ENCODE peak calls at places on chromosomes 13 and 19, in ten cellular contexts. B, W, I, H, U, P, Y, F, X and C are unnamed samples.

GRCh38 chr19:31781542-31781941 is 432.3 kb upstream of the TSHZ3 start:
- DNase-seq in B (no peak), W (no peak), I (no peak), H (no peak), U (no peak), P (no peak), Y (no peak), F (no peak), X (no peak), C (no peak)

GRCh38 chr13:114212096-114212495 is 22.6 kb upstream of the CDC16 start:
- DNase-seq in B (peak), W (no peak), I (no peak), H (no peak), U (no peak), P (peak), Y (peak), F (no peak), X (peak), C (no peak)

GRCh38 chr13:76934671-76935070 is 13.6 kb upstream of the ACOD1 start:
- DNase-seq in B (no peak), W (no peak), I (no peak), H (no peak), U (no peak), P (no peak), Y (no peak), F (no peak), X (no peak), C (no peak)

GRCh38 chr19:15475611-15476010 is 3.7 kb downstream of the PGLYRP2 start:
- DNase-seq in B (no peak), W (no peak), I (no peak), H (no peak), U (no peak), P (no peak), Y (no peak), F (no peak), X (no peak), C (no peak)

GRCh38 chr13:112933649-112934048 is 35.4 kb upstream of the MCF2L start:
- DNase-seq in B (no peak), W (no peak), I (no peak), H (no peak), U (no peak), P (no peak), Y (no peak), F (no peak), X (no peak), C (no peak)

GRCh38 chr13:50456111-50456510 is 387.4 kb downstream of the DLEU7 start:
- DNase-seq in B (peak), W (no peak), I (no peak), H (no peak), U (no peak), P (no peak), Y (no peak), F (no peak), X (no peak), C (no peak)

GRCh38 chr13:72221276-72221962 is 354.4 kb upstream of the DACH1 start:
- DNase-seq in B (no peak), W (no peak), I (no peak), H (no peak), U (peak), P (no peak), Y (peak), F (peak), X (no peak), C (no peak)

GRCh38 chr19:18502633-18503294 is 19.1 kb downstream of the ELL start:
- DNase-seq in B (no peak), W (no peak), I (no peak), H (no peak), U (no peak), P (no peak), Y (no peak), F (no peak), X (no peak), C (no peak)

GRCh38 chr13:112442483-112443090 is 66.4 kb downstream of the SPACA7 start:
- DNase-seq in B (no peak), W (no peak), I (no peak), H (peak), U (no peak), P (peak), Y (no peak), F (no peak), X (no peak), C (no peak)

GRCh38 chr13:90552702-90553101 is 794.8 kb upstream of the MIR17HG start:
- DNase-seq in B (no peak), W (no peak), I (no peak), H (no peak), U (no peak), P (no peak), Y (no peak), F (no peak), X (no peak), C (no peak)

GRCh38 chr19:39969681-39970423 is 1.1 kb upstream of the PSMC4 start:
- DNase-seq in B (no peak), W (no peak), I (peak), H (no peak), U (no peak), P (no peak), Y (no peak), F (no peak), X (no peak), C (no peak)

GRCh38 chr13:24505256-24505655 is 7.3 kb downstream of the PARP4 start:
- DNase-seq in B (peak), W (no peak), I (no peak), H (no peak), U (no peak), P (no peak), Y (no peak), F (no peak), X (no peak), C (no peak)

GRCh38 chr19:29526730-29527499 is 1.1 kb downstream of the VSTM2B start:
- DNase-seq in B (no peak), W (no peak), I (no peak), H (no peak), U (no peak), P (no peak), Y (no peak), F (no peak), X (no peak), C (peak)

GRCh38 chr19:19083413-19084178 is 19.8 kb downstream of the SLC25A42 start:
- DNase-seq in B (no peak), W (no peak), I (no peak), H (no peak), U (no peak), P (no peak), Y (no peak), F (no peak), X (no peak), C (no peak)